ENCODE peak calls at places on chromosomes 16 and 17, in seven cellular contexts. L is upper lobe of right lung; Q is heart right ventricle; C is left lung; F is activated CD8-positive, alpha-beta memory T cell treated with anti-CD3 and anti-CD28 coated beads, Interleukin-2, amount 10 ng/mL, durations not matched to agents 7 days and 5 days; J is K562; I is A549. W is an unnamed sample.

GRCh38 chr17:27433521-27433920 is 22.7 kb upstream of the KSR1 start:
- ATAC-seq in L (peak), Q (no peak), C (no peak), F (no peak), J (no peak), I (no peak), W (no peak)

GRCh38 chr17:1142503-1143095 is 37.2 kb downstream of the ABR start:
- ATAC-seq in L (no peak), Q (no peak), C (no peak), F (no peak), J (no peak), I (no peak), W (no peak)

GRCh38 chr17:55674107-55674506 is 48.6 kb downstream of the TMEM100 start:
- ATAC-seq in L (peak), Q (no peak), C (peak), F (no peak), J (peak), I (no peak), W (no peak)

GRCh38 chr17:63483655-63484575 is 7.1 kb downstream of the ACE start:
- ATAC-seq in L (no peak), Q (no peak), C (no peak), F (no peak), J (no peak), I (no peak), W (no peak)

GRCh38 chr17:81200695-81201580 is 21.8 kb downstream of the CEP131 start:
- ATAC-seq in L (peak), Q (peak), C (peak), F (peak), J (peak), I (peak), W (peak)

GRCh38 chr16:57708168-57708567 is 13.6 kb downstream of the DRC7 start:
- ATAC-seq in L (no peak), Q (no peak), C (no peak), F (no peak), J (no peak), I (no peak), W (no peak)

GRCh38 chr17:9907883-9908648 is 3.0 kb upstream of the RCVRN start:
- ATAC-seq in L (no peak), Q (no peak), C (no peak), F (no peak), J (no peak), I (peak), W (no peak)

GRCh38 chr16:1781758-1782407 is 488 bp downstream of the SPSB3 start:
- ATAC-seq in L (peak), Q (peak), C (peak), F (no peak), J (peak), I (no peak), W (peak)

W was measured in esophagus mucosa.